ENCODE peak calls at places on chromosomes 12 and 14, in seven cellular contexts. C, S, N, I, E, Z and B are unnamed samples.

GRCh38 chr14:27242874-27243273 is 645.0 kb upstream of the NOVA1 start:
- DNase-seq in E (no peak), N (no peak), C (no peak), Z (no peak), I (no peak), S (no peak), B (no peak)

GRCh38 chr12:15601210-15601800 is 187.9 kb downstream of the EPS8 start:
- DNase-seq in C (peak; percentile 8), I (no peak), Z (no peak), N (no peak), S (peak; percentile 92), E (no peak), B (peak; percentile 52)

GRCh38 chr12:121801601-121802484 is 2.0 kb upstream of the SETD1B start:
- DNase-seq in C (no peak), I (no peak), Z (peak; percentile 32), N (peak; percentile 65), E (no peak), S (peak; percentile 45), B (peak; percentile 47)

GRCh38 chr12:67534671-67535070 is 113.9 kb upstream of the DYRK2 start:
- DNase-seq in C (no peak), Z (no peak), N (no peak), S (peak; percentile 70), I (no peak), E (no peak), B (peak; percentile 60)

GRCh38 chr12:50062733-50063452 is 5.5 kb downstream of the ASIC1 start:
- DNase-seq in N (no peak), I (no peak), S (peak; percentile 20), Z (no peak), E (no peak), C (no peak), B (no peak)

GRCh38 chr12:124904306-124905098 is 9.9 kb downstream of the UBC start:
- DNase-seq in E (no peak), S (peak; percentile 94), Z (peak; percentile 69), C (peak; percentile 91), N (peak; percentile 68), I (no peak), B (peak; percentile 99)

GRCh38 chr12:51970904-51971646 is 19.6 kb downstream of the ACVR1B start:
- DNase-seq in E (peak; percentile 62), N (peak; percentile 81), C (no peak), Z (peak; percentile 68), I (no peak), S (peak; percentile 80), B (peak; percentile 60)

GRCh38 chr14:81423504-81423903 is 23.4 kb upstream of the STON2 start:
- DNase-seq in I (no peak), Z (no peak), S (no peak), C (no peak), E (no peak), N (no peak), B (no peak)

GRCh38 chr12:110249716-110250225 is 31.3 kb upstream of the ATP2A2 start:
- DNase-seq in S (no peak), Z (no peak), N (no peak), I (no peak), C (no peak), E (no peak), B (no peak)

GRCh38 chr12:121748571-121749265 is 36.2 kb downstream of the TMEM120B start:
- DNase-seq in S (peak; percentile 96), N (peak; percentile 93), C (peak; percentile 67), I (no peak), E (peak; percentile 52), Z (peak; percentile 50), B (peak; percentile 98)

GRCh38 chr12:43094886-43095285 is 457.1 kb downstream of the ADAMTS20 start:
- DNase-seq in C (no peak), S (peak; percentile 37), E (no peak), Z (no peak), I (no peak), N (no peak), B (no peak)

GRCh38 chr12:132838464-132839080 is 9.9 kb upstream of the GOLGA3 start:
- DNase-seq in E (no peak), Z (no peak), C (no peak), S (no peak), N (no peak), I (no peak), B (no peak)

GRCh38 chr12:90098132-90098779 is 389.6 kb upstream of the ATP2B1 start:
- DNase-seq in I (no peak), C (no peak), S (no peak), N (no peak), E (no peak), Z (no peak), B (no peak)

GRCh38 chr12:10358969-10359368 is 30.9 kb downstream of the KLRK1 start:
- DNase-seq in N (no peak), S (no peak), E (no peak), I (no peak), C (no peak), Z (no peak), B (no peak)

GRCh38 chr12:44626883-44627282 is 249.2 kb downstream of the NELL2 start:
- DNase-seq in C (no peak), S (no peak), Z (no peak), I (no peak), N (no peak), E (no peak), B (no peak)

GRCh38 chr12:129520736-129521135 is 383.1 kb downstream of the TMEM132D start:
- DNase-seq in C (no peak), N (no peak), I (no peak), E (no peak), Z (no peak), S (no peak), B (no peak)

DNA sequence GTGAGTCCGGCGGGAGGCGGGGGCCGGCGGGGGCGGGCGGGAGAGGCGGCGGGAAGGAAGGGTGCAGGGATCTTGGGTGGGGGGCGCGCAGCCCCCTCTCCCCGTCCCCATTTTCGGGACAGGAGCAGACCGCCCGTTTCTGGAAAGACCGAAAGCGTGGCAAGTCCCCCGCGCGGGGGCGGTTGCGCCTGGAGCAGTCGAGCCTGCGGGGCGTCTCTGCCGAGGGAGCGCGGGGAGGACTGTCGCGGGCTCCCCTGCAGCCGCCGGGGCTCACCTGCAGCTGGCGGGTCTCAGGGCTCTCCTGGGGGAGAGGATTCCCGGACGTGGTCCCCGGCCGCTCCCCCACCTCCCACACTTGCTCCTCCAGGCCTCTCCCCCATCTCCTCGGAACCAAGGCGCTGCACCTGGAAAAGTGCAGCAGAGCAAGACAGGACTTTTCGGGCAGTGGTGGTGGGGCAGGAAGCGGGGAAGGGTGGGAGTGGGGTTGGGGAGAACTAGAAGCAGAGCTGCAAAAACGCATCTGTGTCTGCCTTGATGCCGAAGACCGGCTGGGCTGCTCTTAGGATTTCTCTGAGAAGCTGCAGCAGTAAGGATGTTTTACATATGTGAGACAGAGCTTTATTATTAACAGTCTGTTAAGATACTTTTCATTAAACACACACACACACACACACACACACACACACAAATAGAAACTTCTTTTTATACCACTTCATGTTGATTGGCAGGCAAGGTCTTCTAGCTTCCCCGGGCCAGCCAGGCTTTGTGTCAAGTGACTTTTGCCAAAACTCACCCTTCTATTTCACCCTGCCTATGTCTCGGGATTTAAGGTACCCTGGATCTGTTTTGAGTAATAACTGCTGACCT is 680 bp downstream of the C12orf75 start:
- DNase-seq in E (no peak), C (no peak), S (no peak), N (peak; percentile 29), I (no peak), Z (no peak), B (peak; percentile 39)
- H3K9ac ChIP-seq in E (no peak overlapping the region), C (peak overlapping the region; percentile 82), S (peak overlapping the region; percentile 90), N (peak overlapping the region; percentile 67), I (peak overlapping the region; percentile 83), Z (no peak overlapping the region), B (peak overlapping the region; percentile 72)

GRCh38 chr14:63952933-63953437 is 100.2 kb downstream of the SYNE2 start:
- DNase-seq in Z (no peak), S (peak; percentile 37), I (no peak), C (no peak), E (no peak), N (no peak), B (no peak)

GRCh38 chr14:63952053-63952932 is 99.5 kb downstream of the SYNE2 start:
- DNase-seq in I (no peak), Z (no peak), E (no peak), S (no peak), C (no peak), N (no peak), B (no peak)

GRCh38 chr14:63960926-63961567 is 108.2 kb downstream of the SYNE2 start:
- DNase-seq in Z (no peak), E (no peak), I (no peak), S (peak; percentile 60), C (no peak), N (no peak), B (no peak)

GRCh38 chr14:63951429-63951828 is 98.6 kb downstream of the SYNE2 start:
- DNase-seq in E (no peak), C (no peak), N (no peak), Z (no peak), S (no peak), I (no peak), B (no peak)

GRCh38 chr14:63956326-63956725 is 103.5 kb downstream of the SYNE2 start:
- DNase-seq in E (no peak), I (no peak), Z (no peak), S (peak; percentile 63), N (no peak), C (no peak), B (no peak)
- H2BK120ac ChIP-seq in E (no peak overlapping the region), I (no peak overlapping the region), Z (no peak overlapping the region), S (no peak overlapping the region), N (no peak overlapping the region), C (no peak overlapping the region), B (no peak overlapping the region)

GRCh38 chr14:35423621-35424020 is 19.1 kb upstream of the NFKBIA start:
- DNase-seq in N (no peak), C (no peak), I (no peak), Z (no peak), S (no peak), E (no peak), B (no peak)
- H2AK5ac ChIP-seq in N (no peak overlapping the region), C (no peak overlapping the region), I (no peak overlapping the region), Z (no peak overlapping the region), S (no peak overlapping the region), E (no peak overlapping the region), B (no peak overlapping the region)

GRCh38 chr14:88488081-88488480 is 66.7 kb downstream of the PTPN21 start:
- DNase-seq in S (no peak), N (no peak), I (no peak), C (no peak), E (no peak), Z (no peak), B (no peak)

GRCh38 chr14:88490168-88490567 is 64.6 kb downstream of the PTPN21 start:
- DNase-seq in I (no peak), Z (peak; percentile 33), N (peak; percentile 20), C (no peak), E (no peak), S (no peak), B (no peak)

GRCh38 chr14:88493392-88494185 is 61.2 kb downstream of the PTPN21 start:
- DNase-seq in S (no peak), I (no peak), E (no peak), N (no peak), Z (no peak), C (no peak), B (no peak)

GRCh38 chr14:88492272-88493089 is 62.3 kb downstream of the PTPN21 start:
- DNase-seq in N (peak; percentile 78), Z (peak; percentile 72), I (peak; percentile 79), S (peak; percentile 81), C (peak; percentile 65), E (peak; percentile 84), B (peak; percentile 80)

DNA sequence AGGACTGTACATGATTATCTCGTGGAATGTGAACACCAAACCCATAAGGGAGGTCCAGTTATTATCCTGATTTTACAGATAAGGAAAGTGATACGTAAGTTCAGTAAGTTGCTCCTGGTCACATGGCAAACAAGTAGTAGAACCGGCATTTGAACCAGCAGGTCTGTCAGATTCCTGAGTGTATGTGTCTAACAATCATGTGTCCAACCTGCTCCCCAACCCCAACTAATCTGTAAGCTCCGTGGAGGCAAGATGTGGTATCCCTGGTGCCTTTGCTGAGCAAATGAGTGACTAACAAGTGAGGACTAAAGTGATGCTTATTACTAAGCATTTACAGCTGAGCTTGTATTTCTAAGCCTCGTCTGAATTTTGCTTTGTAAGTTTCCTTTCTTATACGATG is 65.9 kb downstream of the PTPN21 start:
- DNase-seq in S (no peak), I (no peak), C (peak; percentile 83), N (no peak), E (no peak), Z (no peak), B (no peak)
- H3K9ac ChIP-seq in S (no peak overlapping the region), I (no peak overlapping the region), C (no peak overlapping the region), N (no peak overlapping the region), E (no peak overlapping the region), Z (no peak overlapping the region), B (no peak overlapping the region)